ENCODE peak calls at places on chromosome 19, in ten cellular contexts. D is nephron progenitor cell; U is PC-9; W is fibroblast of villous mesenchyme; B is kidney; A is MCF 10A; R is heart left ventricle; O is adrenal gland; V is tibial nerve; G is CD8-positive, alpha-beta T cell. X is an unnamed sample.

GRCh38 chr19:40677156-40677555 is 13.3 kb downstream of the NUMBL start:
- DNase-seq in D (no peak), U (no peak), W (no peak), B (peak), A (no peak), R (no peak), O (no peak), V (no peak), G (no peak), X (no peak)

GRCh38 chr19:46271488-46272197 is 25.2 kb upstream of the HIF3A start:
- DNase-seq in D (no peak), U (peak), W (peak), B (no peak), A (peak), R (no peak), O (no peak), V (no peak), G (no peak), X (no peak)

GRCh38 chr19:40461669-40462221 is 3.8 kb downstream of the BLVRB start:
- DNase-seq in D (no peak), U (no peak), W (no peak), B (no peak), A (no peak), R (no peak), O (no peak), V (no peak), G (no peak), X (no peak)

GRCh38 chr19:49340865-49341718 is 5.9 kb downstream of the CD37 start:
- DNase-seq in D (no peak), U (no peak), W (no peak), B (no peak), A (no peak), R (no peak), O (no peak), V (no peak), G (no peak), X (no peak)

GRCh38 chr19:33804021-33804799 is 7.5 kb downstream of the KCTD15 start:
- DNase-seq in D (no peak), U (peak), W (peak), B (peak), A (peak), R (peak), O (no peak), V (peak), G (no peak), X (no peak)

GRCh38 chr19:19711934-19712828 is 20.7 kb downstream of the ZNF14 start:
- DNase-seq in D (no peak), U (no peak), W (peak), B (no peak), A (no peak), R (no peak), O (no peak), V (no peak), G (no peak), X (no peak)

GRCh38 chr19:51366999-51367564 is 894 bp upstream of the ETFB start:
- DNase-seq in D (peak), U (no peak), W (no peak), B (peak), A (no peak), R (no peak), O (no peak), V (no peak), G (peak), X (no peak)

GRCh38 chr19:14837391-14837790 is 2.4 kb upstream of the OR7A5 start:
- DNase-seq in D (no peak), U (no peak), W (no peak), B (no peak), A (no peak), R (no peak), O (no peak), V (no peak), G (no peak), X (no peak)

GRCh38 chr19:18774107-18774506 is 17.0 kb downstream of the COMP start:
- DNase-seq in D (no peak), U (no peak), W (no peak), B (no peak), A (no peak), R (no peak), O (no peak), V (no peak), G (no peak), X (no peak)

GRCh38 chr19:12757544-12758274 is 6.1 kb downstream of the BEST2 start:
- DNase-seq in D (peak), U (peak), W (peak), B (peak), A (peak), R (peak), O (peak), V (no peak), G (peak), X (peak)

GRCh38 chr19:19485998-19486290 is 29.4 kb downstream of the TSSK6 start:
- DNase-seq in D (no peak), U (no peak), W (no peak), B (peak), A (no peak), R (no peak), O (no peak), V (no peak), G (no peak), X (no peak)

GRCh38 chr19:40798997-40799557 is at the start of gene EGLN2:
- DNase-seq in D (no peak), U (no peak), W (no peak), B (no peak), A (no peak), R (no peak), O (no peak), V (no peak), G (no peak), X (no peak)

GRCh38 chr19:12885749-12886706 is 973 bp downstream of the KLF1 start:
- DNase-seq in D (no peak), U (no peak), W (no peak), B (no peak), A (no peak), R (no peak), O (no peak), V (no peak), G (no peak), X (no peak)

GRCh38 chr19:33408116-33408515 is 34.6 kb downstream of the CEBPG start:
- DNase-seq in D (no peak), U (no peak), W (no peak), B (peak), A (no peak), R (no peak), O (no peak), V (no peak), G (no peak), X (no peak)

GRCh38 chr19:41545547-41545946 is 30.4 kb upstream of the CEACAM21 start:
- DNase-seq in D (no peak), U (no peak), W (no peak), B (no peak), A (no peak), R (no peak), O (no peak), V (no peak), G (no peak), X (no peak)

GRCh38 chr19:58128041-58128685 is 22.4 kb downstream of the ZNF329 start:
- DNase-seq in D (no peak), U (no peak), W (no peak), B (no peak), A (no peak), R (no peak), O (no peak), V (no peak), G (no peak), X (no peak)

GRCh38 chr19:19533826-19534225 is 4.2 kb upstream of the CILP2 start:
- DNase-seq in D (no peak), U (no peak), W (no peak), B (no peak), A (no peak), R (no peak), O (no peak), V (no peak), G (no peak), X (peak)

GRCh38 chr19:19543101-19543500 is 5.0 kb downstream of the CILP2 start:
- DNase-seq in D (no peak), U (no peak), W (no peak), B (peak), A (no peak), R (no peak), O (no peak), V (no peak), G (no peak), X (no peak)

GRCh38 chr19:29520390-29520789 is 5.4 kb upstream of the VSTM2B start:
- DNase-seq in D (no peak), U (no peak), W (no peak), B (peak), A (no peak), R (peak), O (no peak), V (no peak), G (no peak), X (no peak)

GRCh38 chr19:43555185-43555770 is 20.0 kb downstream of the XRCC1 start:
- DNase-seq in D (peak), U (peak), W (peak), B (peak), A (peak), R (peak), O (peak), V (peak), G (peak), X (peak)

GRCh38 chr19:40719414-40719894 is 2.5 kb downstream of the ITPKC start:
- DNase-seq in D (no peak), U (no peak), W (peak), B (no peak), A (peak), R (no peak), O (no peak), V (no peak), G (no peak), X (no peak)

GRCh38 chr19:56294557-56294956 is 20.1 kb downstream of the ZSCAN5A start:
- DNase-seq in D (no peak), U (no peak), W (no peak), B (no peak), A (peak), R (no peak), O (no peak), V (no peak), G (no peak), X (no peak)

DNA sequence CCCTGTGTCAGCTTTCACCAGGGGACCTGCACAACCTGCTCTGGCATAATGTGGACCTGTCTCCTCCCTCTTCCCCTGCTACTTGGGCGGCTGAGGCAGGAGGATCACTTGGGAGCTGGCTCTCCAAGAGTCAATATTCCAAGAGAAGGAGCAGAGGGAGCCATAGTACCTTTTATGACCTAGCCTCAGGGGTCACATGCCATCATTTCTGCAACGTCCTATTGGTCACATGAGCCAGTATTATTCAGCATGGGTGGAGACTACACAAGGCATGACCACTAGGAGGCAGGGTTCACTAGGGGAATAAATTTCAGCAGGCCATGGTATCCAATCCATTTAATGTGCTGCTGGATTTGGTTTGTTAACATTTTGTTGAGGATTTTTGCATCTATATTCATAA is 12.0 kb upstream of the SHFL start:
- DNase-seq in D (no peak), U (no peak), W (peak), B (no peak), A (peak), R (no peak), O (no peak), V (no peak), G (peak), X (no peak)
- TF ChIP-seq CTCF in D (peak), U (peak), W (peak), B (no peak), A (peak), R (no peak), O (peak), V (no peak), G (peak), X (peak)

DNA sequence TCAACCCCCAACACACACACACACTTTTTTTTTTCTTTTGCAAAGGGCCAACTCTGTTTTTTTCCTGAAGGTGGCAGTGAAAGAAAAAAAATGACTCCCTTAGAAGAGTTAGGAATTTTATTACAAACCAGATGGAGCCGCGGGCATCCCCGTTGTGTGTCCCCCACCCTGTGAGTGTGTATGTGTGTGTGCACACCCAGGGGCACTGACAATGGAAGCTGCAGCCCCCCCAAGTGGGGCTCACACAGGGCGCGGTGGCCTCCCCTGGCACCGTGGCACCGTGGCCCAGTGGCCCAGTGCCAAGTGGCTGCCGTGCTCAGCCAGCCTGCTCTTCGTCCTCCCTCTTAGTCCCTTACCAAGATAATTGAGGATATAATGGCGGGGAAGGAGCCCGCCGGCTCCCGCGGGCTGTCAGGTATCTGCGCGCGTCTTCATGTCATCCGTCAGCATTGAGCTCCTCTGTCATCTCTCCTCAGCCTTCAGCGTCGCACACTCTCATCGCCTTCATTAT is 314.1 kb downstream of the ZNF536 start:
- DNase-seq in D (no peak), U (no peak), W (no peak), B (peak), A (no peak), R (no peak), O (no peak), V (no peak), G (no peak), X (no peak)
- TF ChIP-seq CTCF in D (no peak), U (no peak), W (peak), B (no peak), A (no peak), R (no peak), O (no peak), V (peak), G (no peak), X (peak)

GRCh38 chr19:35748106-35749020 is at the start of gene LIN37:
- DNase-seq in D (peak), U (peak), W (peak), B (peak), A (peak), R (peak), O (peak), V (peak), G (peak), X (no peak)
- TF ChIP-seq CTCF in D (no peak), U (no peak), W (no peak), B (peak), A (no peak), R (peak), O (peak), V (peak), G (no peak), X (no peak)

GRCh38 chr19:48190288-48191284 is 20.1 kb downstream of the ZSWIM9 start:
- DNase-seq in D (peak), U (no peak), W (no peak), B (peak), A (peak), R (no peak), O (no peak), V (no peak), G (peak), X (no peak)
- TF ChIP-seq CTCF in D (peak), U (peak), W (no peak), B (no peak), A (no peak), R (no peak), O (no peak), V (no peak), G (no peak), X (no peak)

GRCh38 chr19:7676854-7677253 is at the start of gene MCEMP1:
- DNase-seq in D (no peak), U (no peak), W (no peak), B (no peak), A (no peak), R (no peak), O (no peak), V (no peak), G (no peak), X (no peak)

GRCh38 chr19:7677664-7678311 is 898 bp downstream of the MCEMP1 start:
- DNase-seq in D (no peak), U (no peak), W (no peak), B (no peak), A (no peak), R (no peak), O (no peak), V (no peak), G (no peak), X (no peak)

GRCh38 chr19:7679771-7680605 is 645 bp upstream of the TRAPPC5 start:
- DNase-seq in D (no peak), U (no peak), W (no peak), B (no peak), A (no peak), R (no peak), O (no peak), V (no peak), G (no peak), X (no peak)

GRCh38 chr19:7680606-7681335 is at the start of gene TRAPPC5:
- DNase-seq in D (peak), U (peak), W (peak), B (peak), A (peak), R (peak), O (peak), V (peak), G (peak), X (peak)

GRCh38 chr19:7679017-7679720 is 1.5 kb upstream of the TRAPPC5 start:
- DNase-seq in D (no peak), U (no peak), W (no peak), B (no peak), A (no peak), R (no peak), O (no peak), V (no peak), G (peak), X (peak)
- TF ChIP-seq CTCF in D (no peak), U (peak), W (no peak), B (peak), A (no peak), R (no peak), O (no peak), V (no peak), G (peak), X (peak)

GRCh38 chr19:4660181-4660791 is 9.9 kb downstream of the MYDGF start:
- DNase-seq in D (no peak), U (peak), W (no peak), B (no peak), A (peak), R (peak), O (no peak), V (no peak), G (no peak), X (no peak)
- TF ChIP-seq CTCF in D (no peak), U (no peak), W (peak), B (no peak), A (no peak), R (peak), O (peak), V (peak), G (no peak), X (peak)

X was measured in D721Med.